ENCODE peak calls at places on chromosomes 4 and X, in six cellular contexts. C, Z, K, P, Q and L are unnamed samples.

GRCh38 chrX:69211701-69212100 is 46.4 kb upstream of the PJA1 start:
- DNase-seq in P (no peak), C (no peak), K (no peak), Q (no peak), Z (no peak), L (no peak)

GRCh38 chr4:26192921-26193894 is 127.6 kb upstream of the RBPJ start:
- DNase-seq in Z (no peak), P (no peak), Q (no peak), C (no peak), K (no peak), L (no peak)

GRCh38 chrX:16754019-16754418 is 32.2 kb upstream of the TXLNG start:
- DNase-seq in Q (no peak), P (no peak), Z (no peak), C (no peak), K (no peak), L (no peak)

GRCh38 chr4:83230928-83231327 is 53.7 kb downstream of the COQ2 start:
- DNase-seq in K (no peak), Z (no peak), P (no peak), C (no peak), Q (no peak), L (no peak)

GRCh38 chrX:5898463-5898862 is 330.2 kb downstream of the NLGN4X start:
- DNase-seq in Q (no peak), C (no peak), Z (no peak), K (no peak), P (no peak), L (no peak)

GRCh38 chr4:4837316-4837715 is 22.1 kb upstream of the MSX1 start:
- DNase-seq in Q (no peak), K (no peak), Z (no peak), P (no peak), C (no peak), L (no peak)

GRCh38 chrX:72258174-72258573 is 18.9 kb downstream of the RPS4X start:
- DNase-seq in P (no peak), Q (no peak), C (peak), K (peak), Z (no peak), L (no peak)

GRCh38 chrX:49988128-49988527 is 65.7 kb downstream of the CLCN5 start:
- DNase-seq in C (no peak), P (no peak), Q (no peak), K (no peak), Z (no peak), L (no peak)

GRCh38 chrX:156008915-156009314 is 11.4 kb downstream of the IL9R start:
- DNase-seq in P (no peak), K (no peak), Z (no peak), Q (no peak), C (peak), L (no peak)

GRCh38 chr4:3330682-3331081 is 37.9 kb downstream of the RGS12 start:
- DNase-seq in K (no peak), C (no peak), P (no peak), Z (no peak), Q (no peak), L (no peak)

GRCh38 chr4:186839122-186840037 is 115.7 kb upstream of the FAT1 start:
- DNase-seq in K (peak), P (no peak), Z (no peak), Q (no peak), C (peak), L (no peak)

GRCh38 chr4:6222761-6223292 is 22.5 kb upstream of the JAKMIP1 start:
- DNase-seq in K (no peak), C (peak), Q (no peak), Z (peak), P (peak), L (peak)

GRCh38 chr4:1043658-1044468 is 32.4 kb downstream of the FGFRL1 start:
- DNase-seq in Q (peak), Z (peak), C (peak), P (peak), K (peak), L (peak)

GRCh38 chrX:79176028-79176427 is 31.5 kb downstream of the GPR174 start:
- DNase-seq in P (no peak), K (no peak), Q (no peak), Z (no peak), C (no peak), L (no peak)

GRCh38 chr4:120753854-120754253 is 168.7 kb downstream of the PRDM5 start:
- DNase-seq in Q (no peak), K (no peak), Z (no peak), C (no peak), P (peak), L (no peak)

GRCh38 chrX:30713061-30713525 is 59.9 kb downstream of the GK start:
- DNase-seq in K (peak), C (peak), P (peak), Z (peak), Q (peak), L (peak)

GRCh38 chr4:118325443-118325842 is 27.4 kb downstream of the PRSS12 start:
- DNase-seq in C (no peak), P (no peak), K (no peak), Z (no peak), Q (no peak), L (no peak)

GRCh38 chr4:85925071-85925470 is 434.8 kb downstream of the MAPK10 start:
- DNase-seq in K (no peak), C (no peak), P (no peak), Z (no peak), Q (no peak), L (no peak)

GRCh38 chrX:119729408-119730201 is 28.8 kb upstream of the SOWAHD start:
- DNase-seq in K (peak), Q (peak), Z (peak), P (peak), C (peak), L (peak)

GRCh38 chrX:14697453-14697852 is 168.1 kb downstream of the GLRA2 start:
- DNase-seq in Q (peak), Z (peak), C (peak), K (no peak), P (peak), L (peak)

GRCh38 chr4:1345905-1346780 is 865 bp upstream of the UVSSA start:
- DNase-seq in P (peak), Z (peak), C (peak), K (peak), Q (peak), L (peak)

GRCh38 chr4:119977135-119977534 is 89.5 kb downstream of the MAD2L1 start:
- DNase-seq in P (no peak), C (no peak), Z (no peak), K (no peak), Q (no peak), L (no peak)

GRCh38 chrX:55187281-55187680 is 32.9 kb upstream of the PAGE5 start:
- DNase-seq in Z (no peak), K (no peak), Q (no peak), C (no peak), P (no peak), L (no peak)

GRCh38 chr4:7282786-7283185 is 90.4 kb downstream of the SORCS2 start:
- DNase-seq in Q (no peak), K (no peak), P (no peak), C (no peak), Z (no peak), L (no peak)

GRCh38 chrX:106919932-106920452 is at the start of gene CLDN2:
- DNase-seq in P (peak), Z (peak), Q (no peak), C (no peak), K (no peak), L (peak)

GRCh38 chrX:15359701-15360100 is 24.4 kb upstream of the PIGA start:
- DNase-seq in Z (no peak), K (peak), P (no peak), C (no peak), Q (no peak), L (no peak)

GRCh38 chr4:20433101-20433705 is 181.5 kb downstream of the SLIT2 start:
- DNase-seq in K (no peak), Z (no peak), C (no peak), Q (no peak), P (peak), L (no peak)

GRCh38 chr4:39348371-39349265 is 17.5 kb downstream of the RFC1 start:
- DNase-seq in K (peak), C (peak), P (no peak), Z (no peak), Q (peak), L (no peak)

DNA sequence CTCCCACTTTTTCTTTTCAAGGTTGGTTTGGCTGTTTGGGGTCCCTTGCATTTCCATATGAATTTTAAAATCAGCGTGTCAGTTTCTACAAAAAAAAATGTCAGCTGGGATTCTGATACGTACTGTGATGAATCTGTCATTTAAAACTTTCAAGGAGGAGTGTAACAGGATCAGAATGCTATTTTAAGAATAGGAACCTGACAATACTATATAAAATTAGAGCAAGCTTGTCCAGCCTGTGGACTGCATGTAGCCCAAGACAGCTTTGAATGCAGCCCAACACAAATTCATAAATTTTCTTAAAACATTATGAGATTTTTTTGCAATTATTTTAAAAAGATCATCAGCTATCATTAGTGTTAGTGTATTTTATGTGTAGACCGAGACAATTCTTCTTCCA is 56.5 kb downstream of the TMEM164 start:
- DNase-seq in Z (no peak), Q (no peak), C (no peak), P (no peak), K (no peak), L (no peak)
- H3K14ac ChIP-seq in Z (no peak), Q (no peak), C (no peak), P (no peak), K (no peak), L (no peak)

DNA sequence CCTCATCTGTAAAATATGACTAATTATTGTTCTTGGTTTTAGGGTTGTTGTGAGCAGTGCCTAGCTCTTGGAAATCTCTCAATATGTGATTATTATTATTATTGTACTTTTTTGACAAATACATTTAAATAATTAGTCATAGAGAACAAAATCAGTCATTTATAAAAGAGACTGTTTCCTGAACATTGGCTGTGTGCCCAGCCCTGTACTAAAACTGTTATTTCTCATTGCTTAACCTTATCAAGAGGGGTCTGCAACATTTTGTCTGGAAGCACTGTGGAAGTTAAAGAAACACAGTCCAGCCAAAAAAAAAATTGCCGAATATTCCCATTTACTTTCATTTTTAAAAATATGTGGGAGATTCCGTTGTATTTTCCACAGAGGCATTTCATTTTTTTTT is 989.2 kb upstream of the SLIT2 start:
- DNase-seq in Z (no peak), P (no peak), K (no peak), C (no peak), Q (no peak), L (no peak)
- H3K14ac ChIP-seq in Z (no peak), P (no peak), K (no peak), C (no peak), Q (no peak), L (no peak)

DNA sequence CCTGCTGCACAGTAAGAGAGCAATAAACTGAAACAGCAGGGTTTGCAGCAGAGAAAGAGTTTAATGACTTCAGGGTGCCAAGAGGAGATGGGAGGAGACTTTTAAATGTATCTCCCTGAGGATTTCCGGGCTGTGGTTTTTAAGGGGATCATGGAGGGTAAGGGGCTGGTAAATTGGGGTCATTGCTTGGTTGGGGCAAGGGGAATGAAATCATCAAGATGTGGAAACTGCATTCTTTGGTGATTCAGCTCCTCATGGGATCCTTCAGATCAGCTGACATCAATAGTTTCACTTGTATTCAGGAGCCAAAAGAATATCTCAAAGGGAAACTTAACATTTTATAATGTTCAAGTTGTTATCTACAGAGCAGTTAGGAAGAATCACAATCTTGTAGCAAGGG is 174.3 kb upstream of the ANXA10 start:
- DNase-seq in Q (no peak), Z (no peak), C (no peak), K (no peak), P (no peak), L (no peak)
- H3K14ac ChIP-seq in Q (no peak), Z (no peak), C (no peak), K (no peak), P (no peak), L (no peak)

DNA sequence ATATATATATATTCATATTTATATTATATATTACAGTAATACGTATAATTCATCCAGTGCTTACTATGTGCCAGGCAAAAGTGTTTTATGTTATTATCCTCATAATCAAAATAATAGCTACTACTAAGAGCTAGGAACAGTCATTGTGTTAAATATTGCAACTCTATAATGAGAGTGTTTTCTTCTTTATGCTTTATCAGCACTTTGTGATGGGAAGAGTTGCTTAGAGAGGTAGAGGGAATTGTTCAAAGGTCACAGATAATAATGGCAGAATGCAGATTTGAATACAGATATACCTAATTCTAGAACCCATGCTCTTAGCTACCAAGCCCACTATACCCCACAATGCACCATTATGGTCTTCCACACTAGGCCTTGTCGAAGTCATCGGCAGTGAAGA is 318.8 kb upstream of the PPARGC1A start:
- DNase-seq in Q (no peak), Z (no peak), C (no peak), K (no peak), P (no peak), L (no peak)
- H3K14ac ChIP-seq in Q (no peak), Z (no peak), C (no peak), K (no peak), P (no peak), L (no peak)

GRCh38 chr4:123244233-123244632 is 152.4 kb upstream of the SPRY1 start:
- DNase-seq in Q (no peak), P (no peak), K (peak), C (peak), Z (no peak), L (no peak)
- H3K14ac ChIP-seq in Q (no peak), P (no peak), K (peak), C (no peak), Z (no peak), L (no peak)

DNA sequence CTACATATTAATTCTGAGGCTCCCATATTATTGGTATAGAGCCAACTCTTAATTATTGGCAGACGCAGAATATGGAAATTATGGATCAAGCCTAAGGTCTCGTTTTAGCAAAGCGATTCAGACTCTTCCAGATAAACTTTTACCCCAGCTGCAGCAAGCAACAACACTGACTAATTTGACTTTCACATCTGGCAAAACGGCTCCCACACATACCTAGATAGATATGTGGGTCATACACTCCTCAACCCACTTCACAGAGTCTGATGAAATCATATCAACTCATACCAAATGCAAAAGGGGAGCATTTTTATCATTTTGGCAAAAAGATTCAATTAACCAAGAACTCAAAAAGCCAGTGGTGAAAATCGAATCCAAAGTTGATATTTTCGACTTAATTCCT is 36.3 kb upstream of the KDR start:
- DNase-seq in Q (no peak), K (no peak), P (no peak), Z (no peak), C (no peak), L (no peak)
- H3K14ac ChIP-seq in Q (no peak), K (no peak), P (no peak), Z (no peak), C (no peak), L (no peak)